ENCODE peak calls at places on chromosomes 4 and X, in five cellular contexts. N is K562; U is stimulated activated naive B cell treated with anti-CD40 and anti-IgM and Interleukin-4, amounts not matched to agents 10 μg/mL and 1 μg/mL and 100 μg/mL, for 72 hours; Y is GM23338; T is activated naive CD8-positive, alpha-beta T cell treated with anti-CD3 and anti-CD28 coated beads, Interleukin-2, amount 10 ng/mL, durations not matched to agents 7 days and 5 days. M is an unnamed sample.

GRCh38 chr4:166140951-166141350 is 267.9 kb downstream of the TLL1 start:
- ATAC-seq in N (no peak), T (no peak), Y (no peak), U (no peak), M (no peak)

GRCh38 chrX:13055486-13055885 is 11.1 kb upstream of the FAM9C start:
- ATAC-seq in T (no peak), N (no peak), U (peak; percentile 80), Y (no peak), M (peak; percentile 70)

GRCh38 chr4:90186229-90186628 is 59.0 kb downstream of the CCSER1 start:
- ATAC-seq in Y (no peak), T (no peak), N (no peak), U (no peak), M (no peak)

GRCh38 chrX:72349190-72349589 is 43.5 kb upstream of the CITED1 start:
- ATAC-seq in U (no peak), T (no peak), Y (no peak), N (no peak), M (no peak)

GRCh38 chr4:83771113-83771705 is 235.3 kb downstream of the GPAT3 start:
- ATAC-seq in N (peak; percentile 91), U (no peak), T (no peak), Y (peak; percentile 99), M (no peak)

GRCh38 chr4:105957680-105958079 is 62.4 kb downstream of the NPNT start:
- ATAC-seq in U (no peak), N (no peak), T (no peak), Y (no peak), M (no peak)

GRCh38 chrX:15298201-15298600 is 17.2 kb downstream of the ASB11 start:
- ATAC-seq in T (no peak), Y (no peak), U (no peak), N (no peak), M (no peak)

GRCh38 chr4:53620956-53621355 is 29.7 kb upstream of the LNX1 start:
- ATAC-seq in Y (peak; percentile 43), N (peak; percentile 39), T (no peak), U (no peak), M (no peak)

GRCh38 chr4:37737456-37737855 is 51.3 kb upstream of the RELL1 start:
- ATAC-seq in N (no peak), T (no peak), Y (no peak), U (no peak), M (no peak)

GRCh38 chrX:87063622-87064021 is 454.0 kb upstream of the KLHL4 start:
- ATAC-seq in N (no peak), T (no peak), U (no peak), Y (no peak), M (no peak)

M was measured in stimulated activated memory B cell treated with anti-CD40 and anti-IgM and Interleukin-4, amounts not matched to agents 10 μg/mL and 1 μg/mL and 100 μg/mL, for 72 hours.